ENCODE peak calls at places on chromosomes 12 and 14, in five cellular contexts. One of them, this sample, is unnamed.
A peak's percentile ranks its signal among the peaks of the same experiment; 100 is the strongest.

GRCh38 chr14:104140213-104140462 is 1.8 kb downstream of the KIF26A start:
- DNase-seq in ovary: no peak
- DNase-seq in transverse colon: no peak
- DNase-seq in stomach: no peak
- DNase-seq in upper lobe of left lung: no peak
- DNase-seq in this sample: no peak

GRCh38 chr12:32400114-32400672 is 835 bp downstream of the FGD4 start:
- DNase-seq in ovary: no peak
- DNase-seq in stomach: peak; percentile 57
- DNase-seq in transverse colon: peak; percentile 63
- DNase-seq in upper lobe of left lung: no peak
- DNase-seq in this sample: no peak

GRCh38 chr12:53761306-53761705 is 9.5 kb upstream of the CISTR start:
- DNase-seq in transverse colon: no peak
- DNase-seq in stomach: no peak
- DNase-seq in upper lobe of left lung: no peak
- DNase-seq in ovary: no peak
- DNase-seq in this sample: no peak

GRCh38 chr12:66203820-66204219 is 14.8 kb downstream of the IRAK3 start:
- DNase-seq in transverse colon: no peak
- DNase-seq in ovary: no peak
- DNase-seq in stomach: no peak
- DNase-seq in upper lobe of left lung: no peak
- DNase-seq in this sample: no peak

GRCh38 chr12:51262758-51263177 is 7.4 kb downstream of the SMAGP start:
- DNase-seq in upper lobe of left lung: no peak
- DNase-seq in transverse colon: peak; percentile 79
- DNase-seq in stomach: peak; percentile 78
- DNase-seq in ovary: peak; percentile 77
- DNase-seq in this sample: no peak

GRCh38 chr14:50021261-50021660 is 95.1 kb downstream of the VCPKMT start:
- DNase-seq in stomach: no peak
- DNase-seq in ovary: no peak
- DNase-seq in upper lobe of left lung: no peak
- DNase-seq in transverse colon: no peak
- DNase-seq in this sample: no peak

GRCh38 chr12:49970658-49971057 is 2.1 kb upstream of the AQP6 start:
- DNase-seq in ovary: no peak
- DNase-seq in upper lobe of left lung: no peak
- DNase-seq in transverse colon: no peak
- DNase-seq in stomach: no peak
- DNase-seq in this sample: no peak

GRCh38 chr12:4939418-4940023 is 29.8 kb downstream of the KCNA1 start:
- DNase-seq in upper lobe of left lung: no peak
- DNase-seq in ovary: no peak
- DNase-seq in stomach: no peak
- DNase-seq in transverse colon: no peak
- DNase-seq in this sample: no peak

GRCh38 chr12:31492599-31493196 is 98.2 kb downstream of the DENND5B start:
- DNase-seq in stomach: no peak
- DNase-seq in upper lobe of left lung: no peak
- DNase-seq in transverse colon: no peak
- DNase-seq in ovary: no peak
- DNase-seq in this sample: no peak

GRCh38 chr12:2877047-2877958 is at the start of the genes FOXM1 and RHNO1:
- DNase-seq in ovary: peak; percentile 95
- DNase-seq in upper lobe of left lung: peak; percentile 92
- DNase-seq in stomach: peak; percentile 93
- DNase-seq in transverse colon: peak; percentile 93
- DNase-seq in this sample: peak; percentile 92

GRCh38 chr12:67211029-67211428 is 58.1 kb upstream of the CAND1 start:
- DNase-seq in transverse colon: no peak
- DNase-seq in stomach: no peak
- DNase-seq in ovary: no peak
- DNase-seq in upper lobe of left lung: no peak
- DNase-seq in this sample: no peak

GRCh38 chr14:29216316-29216715 is 449.7 kb downstream of the FOXG1 start:
- DNase-seq in ovary: no peak
- DNase-seq in upper lobe of left lung: no peak
- DNase-seq in stomach: no peak
- DNase-seq in transverse colon: no peak
- DNase-seq in this sample: no peak
- TF ChIP-seq EP300 in ovary: no peak
- TF ChIP-seq EP300 in upper lobe of left lung: no peak
- TF ChIP-seq EP300 in stomach: no peak
- TF ChIP-seq EP300 in transverse colon: no peak
- TF ChIP-seq EP300 in this sample: no peak

GRCh38 chr12:34604227-34604626 is 581.9 kb downstream of the ALG10 start:
- DNase-seq in ovary: no peak
- DNase-seq in stomach: no peak
- DNase-seq in upper lobe of left lung: no peak
- DNase-seq in transverse colon: no peak
- DNase-seq in this sample: no peak
- H3K9me3 ChIP-seq in ovary: no peaks in the 10 kb centered on the region
- H3K9me3 ChIP-seq in stomach: peaks cover 89% of the 10 kb centered on the region
- H3K9me3 ChIP-seq in upper lobe of left lung: peaks cover 43% of the 10 kb centered on the region
- H3K9me3 ChIP-seq in transverse colon: peaks cover 62% of the 10 kb centered on the region
- H3K9me3 ChIP-seq in this sample: no peaks in the 10 kb centered on the region

GRCh38 chr12:112353389-112353788 is 28.8 kb downstream of the HECTD4 start:
- DNase-seq in upper lobe of left lung: no peak
- DNase-seq in transverse colon: no peak
- DNase-seq in ovary: no peak
- DNase-seq in stomach: no peak
- DNase-seq in this sample: no peak
- H3K4me3 ChIP-seq in upper lobe of left lung: no peak overlapping the region
- H3K4me3 ChIP-seq in transverse colon: no peak overlapping the region
- H3K4me3 ChIP-seq in ovary: no peak overlapping the region
- H3K4me3 ChIP-seq in stomach: no peak overlapping the region
- H3K4me3 ChIP-seq in this sample: no peak overlapping the region

DNA sequence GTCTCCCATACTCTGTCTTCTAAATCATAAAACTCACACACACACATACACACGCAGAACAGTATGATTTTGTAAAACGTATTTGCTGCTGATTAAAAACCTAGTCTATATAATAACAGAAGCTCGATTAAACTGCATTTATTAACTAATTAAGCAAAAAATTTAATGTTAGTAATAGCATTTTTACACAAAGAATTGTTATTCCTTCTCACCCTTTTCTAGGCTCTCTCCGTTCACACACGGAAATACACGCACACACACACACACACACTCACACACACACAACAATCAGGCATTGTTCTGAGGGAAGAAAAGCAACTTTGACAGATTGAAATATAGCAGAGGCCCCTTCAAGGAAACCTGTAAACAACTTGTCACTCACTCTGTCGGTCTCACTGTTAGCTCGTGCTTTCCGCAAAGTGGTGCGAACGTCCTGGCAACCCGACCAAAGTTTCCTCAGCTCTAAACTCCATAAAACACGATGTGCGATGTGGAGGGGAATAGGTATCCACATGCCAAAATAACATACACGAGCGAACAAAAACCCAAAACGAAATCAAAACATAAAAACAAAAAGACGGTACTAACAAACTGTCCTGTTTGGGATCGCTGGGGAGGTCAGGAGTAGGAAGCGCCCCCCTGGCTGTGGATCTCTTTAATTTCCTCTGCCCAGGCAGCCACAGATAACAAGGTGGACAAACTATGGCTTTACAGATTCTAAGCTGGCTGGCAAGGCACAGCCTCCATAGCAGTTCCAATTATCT is 723 bp upstream of the SOX5 start:
- DNase-seq in ovary: no peak
- DNase-seq in transverse colon: no peak
- DNase-seq in stomach: no peak
- DNase-seq in upper lobe of left lung: no peak
- DNase-seq in this sample: peak; percentile 13
- TF ChIP-seq EP300 in ovary: no peak
- TF ChIP-seq EP300 in transverse colon: no peak
- TF ChIP-seq EP300 in stomach: no peak
- TF ChIP-seq EP300 in upper lobe of left lung: no peak
- TF ChIP-seq EP300 in this sample: no peak

This sample was measured in tibial nerve.